ENCODE peak calls at places on chromosomes 13 and 19, in nine cellular contexts. O, D, F, C, X, K, W, G and J are unnamed samples.

GRCh38 chr19:46755853-46756543 is 9.7 kb upstream of the STRN4 start:
- DNase-seq in G (no peak), O (no peak), W (no peak), X (no peak), C (no peak), F (no peak), K (no peak), D (no peak), J (no peak)

GRCh38 chr19:17327654-17328516 is 6.8 kb downstream of the ANO8 start:
- DNase-seq in C (peak; percentile 89), G (peak; percentile 71), X (no peak), K (no peak), O (peak; percentile 65), W (peak; percentile 56), F (peak; percentile 80), D (peak; percentile 89), J (no peak)

GRCh38 chr19:18468517-18468916 is 30.6 kb upstream of the ISYNA1 start:
- DNase-seq in K (no peak), O (no peak), G (no peak), X (no peak), C (no peak), W (no peak), F (no peak), D (no peak), J (peak; percentile 22)

GRCh38 chr19:19418548-19419260 is 13.2 kb downstream of the GATAD2A start:
- DNase-seq in G (no peak), W (no peak), C (no peak), F (no peak), O (no peak), X (no peak), K (no peak), D (no peak), J (no peak)

GRCh38 chr13:87080100-87080779 is 590.9 kb upstream of the SLITRK5 start:
- DNase-seq in X (no peak), C (no peak), O (no peak), G (no peak), F (no peak), K (no peak), D (no peak), W (no peak), J (no peak)

GRCh38 chr19:29387586-29387985 is 138.2 kb upstream of the VSTM2B start:
- DNase-seq in K (no peak), X (no peak), W (no peak), F (no peak), C (no peak), D (no peak), O (no peak), G (no peak), J (no peak)

GRCh38 chr19:45469132-45469834 is 1.5 kb downstream of the FOSB start:
- DNase-seq in W (peak; percentile 92), C (peak; percentile 95), O (peak; percentile 94), F (peak; percentile 95), X (peak; percentile 94), D (peak; percentile 96), G (peak; percentile 81), K (peak; percentile 84), J (peak; percentile 98)

GRCh38 chr13:45873491-45874360 is 22.2 kb upstream of the SIAH3 start:
- DNase-seq in G (no peak), X (no peak), C (no peak), F (no peak), D (no peak), K (no peak), O (peak; percentile 21), W (no peak), J (peak; percentile 13)

GRCh38 chr19:39480337-39481228 is at the start of gene TIMM50:
- DNase-seq in C (peak; percentile 99), G (peak; percentile 95), D (peak; percentile 100), O (peak; percentile 92), F (peak; percentile 99), K (peak; percentile 77), W (peak; percentile 98), X (peak; percentile 98), J (peak; percentile 99)

GRCh38 chr19:609001-609340 is 19.3 kb downstream of the HCN2 start:
- DNase-seq in D (no peak), O (no peak), C (no peak), F (no peak), G (no peak), X (peak; percentile 62), W (no peak), K (no peak), J (peak; percentile 56)

GRCh38 chr13:21075303-21076264 is 14.2 kb upstream of the LATS2 start:
- DNase-seq in D (peak; percentile 34), K (no peak), X (peak; percentile 48), F (peak; percentile 64), C (peak; percentile 59), O (no peak), W (peak; percentile 18), G (no peak), J (peak; percentile 29)

DNA sequence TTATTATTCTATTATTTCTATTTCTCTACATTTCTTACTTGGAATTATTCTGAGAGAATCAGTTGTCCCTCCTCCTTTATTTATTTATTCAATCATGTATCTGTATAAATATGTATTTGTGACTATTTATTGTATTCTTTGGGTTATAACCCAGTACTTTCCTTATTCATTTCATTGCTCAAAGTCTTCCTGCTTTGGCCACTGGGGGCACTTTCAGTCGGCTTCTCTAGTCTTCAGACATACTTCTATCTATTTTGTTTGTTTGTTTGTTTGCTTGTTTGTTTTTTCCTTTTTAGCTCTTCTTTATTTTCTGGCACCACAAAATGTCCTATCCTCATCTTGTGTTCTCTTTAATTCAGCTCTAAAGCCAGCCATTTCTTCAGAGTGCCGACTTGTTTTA is 260.4 kb downstream of the NALCN start:
- DNase-seq in W (no peak), G (no peak), C (no peak), X (no peak), O (no peak), F (no peak), D (no peak), K (no peak), J (no peak)
- TF ChIP-seq CTCF in W (no peak), G (peak; percentile 30), C (peak; percentile 37), X (peak; percentile 13), O (peak; percentile 53), F (no peak), D (peak; percentile 33), K (peak; percentile 54), J (no peak)

GRCh38 chr13:44816701-44817684 is 172.3 kb downstream of the NUFIP1 start:
- DNase-seq in K (no peak), W (no peak), O (peak; percentile 38), D (no peak), G (no peak), X (no peak), C (no peak), F (no peak), J (peak; percentile 13)

GRCh38 chr13:44819245-44819644 is 170.0 kb downstream of the NUFIP1 start:
- DNase-seq in F (no peak), O (peak; percentile 82), C (peak; percentile 75), D (no peak), G (no peak), W (no peak), K (peak; percentile 61), X (no peak), J (peak; percentile 26)

GRCh38 chr13:44818016-44818415 is 171.3 kb downstream of the NUFIP1 start:
- DNase-seq in O (no peak), C (no peak), D (no peak), K (no peak), W (no peak), X (no peak), F (no peak), G (no peak), J (no peak)

GRCh38 chr13:44819762-44820161 is 169.5 kb downstream of the NUFIP1 start:
- DNase-seq in O (no peak), K (peak; percentile 57), F (no peak), G (no peak), X (no peak), W (no peak), C (no peak), D (no peak), J (no peak)

GRCh38 chr13:44818428-44818827 is 170.8 kb downstream of the NUFIP1 start:
- DNase-seq in D (peak; percentile 20), X (no peak), K (no peak), O (peak; percentile 36), G (no peak), C (peak; percentile 44), W (no peak), F (no peak), J (no peak)
- TF ChIP-seq CTCF in D (peak; percentile 21), X (no peak), K (peak; percentile 20), O (peak; percentile 15), G (no peak), C (peak; percentile 45), W (no peak), F (no peak), J (no peak)

GRCh38 chr13:106383791-106384190 is 151.7 kb downstream of the EFNB2 start:
- DNase-seq in G (no peak), O (no peak), K (no peak), D (no peak), W (no peak), C (no peak), X (no peak), F (no peak), J (no peak)

GRCh38 chr13:106381083-106381482 is 154.4 kb downstream of the EFNB2 start:
- DNase-seq in X (no peak), O (peak; percentile 79), C (peak; percentile 75), D (peak; percentile 67), F (no peak), K (no peak), W (no peak), G (no peak), J (no peak)

GRCh38 chr13:106385669-106386068 is 149.8 kb downstream of the EFNB2 start:
- DNase-seq in K (no peak), C (no peak), D (no peak), F (no peak), O (no peak), G (no peak), X (no peak), W (no peak), J (no peak)

GRCh38 chr13:106384516-106384915 is 150.9 kb downstream of the EFNB2 start:
- DNase-seq in O (no peak), D (no peak), X (no peak), K (no peak), G (no peak), F (no peak), W (no peak), C (no peak), J (no peak)

DNA sequence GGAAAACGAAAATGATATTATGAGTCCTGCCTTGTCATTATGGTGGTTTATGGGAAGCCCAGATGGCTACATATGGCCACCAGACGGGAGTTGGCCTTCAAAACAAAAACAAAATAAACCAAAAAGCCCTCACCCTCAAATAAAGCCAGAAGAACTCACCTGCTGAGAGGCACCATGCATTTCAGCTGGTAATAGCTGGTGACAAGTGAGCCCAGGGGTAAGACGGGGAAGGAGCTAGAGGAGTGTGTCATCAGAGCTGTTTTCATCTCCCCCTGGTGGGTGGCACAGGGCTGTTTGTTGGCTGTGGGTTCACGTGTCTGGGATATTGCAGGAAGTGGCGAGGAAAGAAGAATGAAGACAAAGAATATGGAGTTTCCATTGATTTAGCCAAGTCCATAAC is 152.9 kb downstream of the EFNB2 start:
- DNase-seq in G (no peak), W (no peak), K (no peak), C (no peak), O (no peak), D (no peak), F (no peak), X (no peak), J (no peak)
- TF ChIP-seq CTCF in G (no peak), W (no peak), K (no peak), C (no peak), O (no peak), D (no peak), F (no peak), X (no peak), J (no peak)

DNA sequence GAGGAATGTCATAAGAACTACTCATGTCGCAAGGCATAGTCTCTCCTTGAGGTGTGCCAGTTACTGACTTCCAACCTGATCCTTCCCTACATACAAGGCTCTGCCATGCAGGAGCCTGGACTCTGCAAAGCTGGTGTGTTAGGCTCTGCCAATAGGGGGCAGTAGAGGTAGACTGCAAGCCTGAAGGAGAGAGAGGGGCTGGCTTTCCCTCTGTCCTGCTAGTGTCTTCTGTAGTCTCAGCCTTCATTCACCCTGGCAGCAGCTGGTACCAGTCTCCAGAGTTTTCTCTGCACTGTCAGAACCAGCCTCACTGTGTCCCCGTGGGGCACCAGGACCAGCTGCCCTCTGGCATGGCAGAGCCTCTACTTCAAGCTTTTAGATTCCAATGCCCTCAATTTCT is 14.5 kb downstream of the SHISA2 start:
- DNase-seq in F (no peak), G (no peak), D (no peak), K (no peak), W (no peak), X (no peak), C (no peak), O (no peak), J (no peak)
- TF ChIP-seq CTCF in F (no peak), G (peak; percentile 42), D (peak; percentile 70), K (peak; percentile 41), W (no peak), X (peak; percentile 51), C (peak; percentile 20), O (peak; percentile 43), J (peak; percentile 26)